ENCODE peak calls at places on chromosomes 12 and 14, in four cellular contexts. H is GM12878, O is K562, P is A549. G is an unnamed sample.

GRCh38 chr12:40209886-40210285 is 14.9 kb upstream of the LRRK2 start:
- DNase-seq in H (no peak), O (no peak), P (peak; percentile 21), G (no peak)

GRCh38 chr12:9244894-9245293 is 36.7 kb upstream of the PZP start:
- DNase-seq in H (peak; percentile 24), O (no peak), P (peak; percentile 4), G (peak; percentile 1)

GRCh38 chr14:84482256-84483071 is 1047.5 kb upstream of the FLRT2 start:
- DNase-seq in H (no peak), O (no peak), P (no peak), G (no peak)

GRCh38 chr12:66144796-66145754 is 14.5 kb upstream of the LLPH start:
- DNase-seq in H (no peak), O (no peak), P (peak; percentile 78), G (peak; percentile 69)

GRCh38 chr14:59678352-59678751 is 101.7 kb upstream of the CCDC175 start:
- DNase-seq in H (no peak), O (no peak), P (no peak), G (no peak)

GRCh38 chr14:24270537-24271133 is 762 bp downstream of the RABGGTA start:
- DNase-seq in H (no peak), O (no peak), P (no peak), G (no peak)

GRCh38 chr12:90261283-90261682 is 552.6 kb upstream of the ATP2B1 start:
- DNase-seq in H (no peak), O (no peak), P (no peak), G (no peak)

GRCh38 chr14:33194551-33194950 is 255.9 kb downstream of the NPAS3 start:
- DNase-seq in H (no peak), O (no peak), P (no peak), G (no peak)

GRCh38 chr12:29103539-29103974 is 45.5 kb upstream of the FAR2 start:
- DNase-seq in H (peak; percentile 75), O (no peak), P (no peak), G (no peak)

GRCh38 chr14:44135972-44136371 is 371.1 kb downstream of the FSCB start:
- DNase-seq in H (no peak), O (no peak), P (no peak), G (no peak)

GRCh38 chr14:79395061-79395460 is 816.2 kb downstream of the DIO2 start:
- DNase-seq in H (no peak), O (no peak), P (no peak), G (no peak)

GRCh38 chr14:51004801-51005526 is 60.7 kb upstream of the PYGL start:
- DNase-seq in H (no peak), O (no peak), P (peak; percentile 93), G (peak; percentile 66)

GRCh38 chr14:76716285-76716684 is 45.0 kb upstream of the VASH1 start:
- DNase-seq in H (no peak), O (no peak), P (no peak), G (no peak)

GRCh38 chr12:108295631-108296030 is 43.5 kb downstream of the CMKLR1 start:
- DNase-seq in H (no peak), O (no peak), P (no peak), G (no peak)

GRCh38 chr12:47832263-47832933 is 12.7 kb upstream of the HDAC7 start:
- DNase-seq in H (no peak), O (no peak), P (no peak), G (no peak)

GRCh38 chr14:84282618-84283017 is 1247.3 kb upstream of the FLRT2 start:
- DNase-seq in H (no peak), O (no peak), P (no peak), G (no peak)

GRCh38 chr12:66247741-66248140 is 54.6 kb upstream of the HELB start:
- DNase-seq in H (no peak), O (no peak), P (no peak), G (no peak)

GRCh38 chr14:70909788-70910614 is 2.7 kb downstream of the PCNX1 start:
- DNase-seq in H (no peak), O (no peak), P (no peak), G (no peak)

GRCh38 chr14:104895207-104895785 is 29.4 kb upstream of the PLD4 start:
- DNase-seq in H (no peak), O (no peak), P (no peak), G (no peak)

GRCh38 chr12:122865268-122866231 is 30.3 kb downstream of the HIP1R start:
- DNase-seq in H (no peak), O (peak; percentile 39), P (peak; percentile 64), G (peak; percentile 69)

GRCh38 chr12:32083489-32083888 is 23.2 kb upstream of the BICD1 start:
- DNase-seq in H (no peak), O (no peak), P (no peak), G (no peak)

GRCh38 chr14:47278233-47278842 is 397.1 kb downstream of the MDGA2 start:
- DNase-seq in H (no peak), O (peak; percentile 5), P (peak; percentile 31), G (peak; percentile 11)

GRCh38 chr12:99390707-99391106 is 256.8 kb upstream of the GARIN6 start:
- DNase-seq in H (no peak), O (no peak), P (peak; percentile 27), G (no peak)

GRCh38 chr14:54567634-54568561 is 970 bp downstream of the SAMD4A start:
- DNase-seq in H (no peak), O (peak; percentile 29), P (peak; percentile 59), G (peak; percentile 14)

GRCh38 chr12:69553626-69554248 is 31.5 kb upstream of the CCT2 start:
- DNase-seq in H (no peak), O (no peak), P (no peak), G (peak; percentile 11)

GRCh38 chr14:88919502-88919901 is 95.1 kb downstream of the TTC8 start:
- DNase-seq in H (no peak), O (no peak), P (peak; percentile 54), G (no peak)

GRCh38 chr14:66359500-66359899 is 126.7 kb upstream of the CCDC196 start:
- DNase-seq in H (peak; percentile 15), O (peak; percentile 6), P (peak; percentile 71), G (peak; percentile 53)

GRCh38 chr12:62848418-62848817 is 86.5 kb downstream of the PPM1H start:
- DNase-seq in H (peak; percentile 3), O (no peak), P (peak; percentile 57), G (no peak)

GRCh38 chr14:62934439-62934838 is 110.8 kb downstream of the KCNH5 start:
- DNase-seq in H (no peak), O (no peak), P (no peak), G (no peak)

GRCh38 chr12:124727922-124728321 is 135.7 kb downstream of the SCARB1 start:
- DNase-seq in H (no peak), O (no peak), P (peak; percentile 52), G (no peak)

GRCh38 chr12:91778938-91779400 is 366.7 kb downstream of the BTG1 start:
- DNase-seq in H (peak; percentile 93), O (peak; percentile 55), P (peak; percentile 96), G (peak; percentile 29)

GRCh38 chr14:55097894-55098560 is 31.0 kb upstream of the LGALS3 start:
- DNase-seq in H (peak; percentile 99), O (no peak), P (no peak), G (no peak)

GRCh38 chr14:54727929-54728328 is 161.0 kb downstream of the SAMD4A start:
- DNase-seq in H (no peak), O (no peak), P (no peak), G (no peak)

GRCh38 chr12:5742264-5742663 is 202.8 kb downstream of the ANO2 start:
- DNase-seq in H (no peak), O (no peak), P (no peak), G (no peak)

GRCh38 chr12:30813741-30814687 is 59.3 kb upstream of the CAPRIN2 start:
- DNase-seq in H (no peak), O (no peak), P (no peak), G (no peak)

GRCh38 chr14:36505892-36506731 is 13.9 kb downstream of the NKX2-1 start:
- DNase-seq in H (no peak), O (no peak), P (no peak), G (no peak)

GRCh38 chr14:70188292-70188607 is 501 bp downstream of the SLC8A3 start:
- DNase-seq in H (no peak), O (no peak), P (no peak), G (no peak)

DNA sequence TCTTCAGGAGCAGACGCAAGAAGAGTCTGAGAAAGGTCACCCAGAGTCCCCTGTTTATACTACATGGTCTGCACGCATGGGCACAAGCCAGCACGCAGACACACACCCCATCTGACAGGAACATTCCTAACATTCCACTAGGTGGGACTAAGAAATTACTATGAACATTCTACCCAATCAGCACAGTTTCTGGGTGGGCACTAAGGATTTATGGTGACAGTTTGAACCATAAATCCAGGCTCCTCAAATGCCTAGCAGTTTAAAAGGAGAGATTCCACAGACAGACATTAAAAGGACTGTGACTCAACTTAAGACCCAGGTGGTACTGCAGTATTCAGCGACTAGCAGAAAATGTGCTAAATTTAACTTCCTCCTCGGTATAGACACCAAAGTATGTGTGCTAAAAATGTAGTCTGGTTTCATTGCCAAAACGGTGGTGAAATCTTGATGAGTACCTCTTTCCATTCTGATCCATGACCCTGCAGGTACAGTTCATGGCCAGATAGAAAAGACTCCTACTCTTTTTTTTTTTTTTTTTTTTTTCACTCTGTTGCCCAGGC is 16.2 kb downstream of the ABHD4 start:
- DNase-seq in H (no peak), O (peak; percentile 18), P (peak; percentile 94), G (peak; percentile 83)
- TF ChIP-seq MYC in H (no peak), O (no peak), P (peak; percentile 20), G (no peak)

GRCh38 chr14:91983571-91983970 is 36.1 kb upstream of the FBLN5 start:
- DNase-seq in H (no peak), O (no peak), P (no peak), G (no peak)

GRCh38 chr14:91977909-91978308 is 30.4 kb upstream of the FBLN5 start:
- DNase-seq in H (no peak), O (no peak), P (no peak), G (no peak)

GRCh38 chr14:91985008-91985407 is 37.5 kb upstream of the FBLN5 start:
- DNase-seq in H (no peak), O (no peak), P (no peak), G (no peak)

GRCh38 chr14:91975763-91976162 is 28.3 kb upstream of the FBLN5 start:
- DNase-seq in H (no peak), O (no peak), P (no peak), G (no peak)

DNA sequence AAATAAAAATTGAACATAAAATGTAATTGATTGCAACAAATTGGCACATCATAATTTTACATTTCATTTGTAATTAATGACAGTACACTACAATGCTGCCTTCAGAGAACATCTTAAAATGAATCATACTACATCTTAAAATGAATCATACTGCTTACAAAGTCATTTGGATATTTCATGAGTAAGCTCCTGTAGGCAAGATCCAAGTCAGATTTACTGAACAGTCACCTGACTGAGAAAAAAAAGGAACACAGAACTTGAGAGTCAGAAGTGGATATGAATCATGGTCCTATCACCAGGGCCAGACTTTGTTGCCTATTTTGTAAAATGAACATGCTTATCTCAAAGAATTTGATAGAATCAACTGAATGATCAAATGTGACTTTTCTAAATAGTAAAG is 32.7 kb upstream of the FBLN5 start:
- DNase-seq in H (peak; percentile 16), O (no peak), P (peak; percentile 76), G (no peak)
- TF ChIP-seq CHD2 in H (no peak), O (no peak), P (no peak), G (no peak)

GRCh38 chr12:79186506-79186905 is 321.9 kb downstream of the SYT1 start:
- DNase-seq in H (no peak), O (no peak), P (no peak), G (no peak)
- TF ChIP-seq MYC in H (no peak), O (no peak), P (no peak), G (no peak)

DNA sequence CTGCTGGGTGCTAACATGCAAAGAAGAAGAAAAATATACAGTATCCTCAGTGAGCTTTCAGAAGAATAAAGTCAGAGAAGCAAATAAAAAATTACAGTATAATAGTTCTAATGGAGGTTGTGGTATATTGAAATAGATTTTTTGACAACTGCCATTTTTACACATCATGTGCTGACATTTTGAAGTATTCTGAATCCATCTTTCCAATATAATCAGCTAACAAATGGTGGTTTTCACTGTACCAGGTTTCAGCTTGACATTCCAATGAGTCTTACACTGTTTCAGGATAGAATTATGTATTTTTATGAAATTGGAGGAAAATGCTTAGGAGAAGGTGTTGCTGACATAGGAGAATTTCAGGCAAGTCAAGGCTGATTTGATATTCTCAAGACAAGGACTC is 26.3 kb upstream of the TBC1D30 start:
- DNase-seq in H (no peak), O (no peak), P (no peak), G (no peak)
- TF ChIP-seq CHD2 in H (no peak), O (no peak), P (no peak), G (no peak)

G was measured in HepG2.